ENCODE peak calls at places on chromosome 2, in six cellular contexts. Y is cardiac muscle cell, O is neural progenitor cell, U is dorsolateral prefrontal cortex, R is GM23338, P is heart right ventricle. E is an unnamed sample.

GRCh38 chr2:183025993-183026392 is 12.3 kb downstream of the NCKAP1 start:
- DNase-seq in Y (no peak), O (no peak), U (no peak), R (no peak), P (no peak), E (no peak)

GRCh38 chr2:71181316-71181715 is 45.6 kb downstream of the PAIP2B start:
- DNase-seq in Y (no peak), O (no peak), U (no peak), R (no peak), P (no peak), E (no peak)

GRCh38 chr2:232042911-232043564 is 81.5 kb downstream of the DIS3L2 start:
- DNase-seq in Y (no peak), O (no peak), U (no peak), R (no peak), P (no peak), E (no peak)

GRCh38 chr2:7986431-7986830 is 695.4 kb upstream of the ID2 start:
- DNase-seq in Y (no peak), O (no peak), U (no peak), R (no peak), P (no peak), E (no peak)

GRCh38 chr2:202064206-202064880 is 8.7 kb upstream of the KIAA2012 start:
- DNase-seq in Y (peak), O (peak), U (peak), R (peak), P (no peak), E (no peak)

GRCh38 chr2:25618676-25619075 is 54.7 kb downstream of the DTNB start:
- DNase-seq in Y (no peak), O (no peak), U (no peak), R (no peak), P (no peak), E (no peak)

GRCh38 chr2:73611193-73611592 is 31.0 kb downstream of the NAT8 start:
- DNase-seq in Y (no peak), O (no peak), U (no peak), R (no peak), P (no peak), E (no peak)

GRCh38 chr2:161096336-161096735 is 63.9 kb upstream of the TANK start:
- DNase-seq in Y (no peak), O (peak), U (no peak), R (no peak), P (no peak), E (no peak)

GRCh38 chr2:220556658-220557057 is 929.2 kb downstream of the SLC4A3 start:
- DNase-seq in Y (no peak), O (no peak), U (no peak), R (no peak), P (no peak), E (no peak)

GRCh38 chr2:168550670-168551069 is 94.6 kb downstream of the CERS6 start:
- DNase-seq in Y (no peak), O (peak), U (no peak), R (peak), P (peak), E (no peak)

GRCh38 chr2:36570416-36570815 is 27.6 kb downstream of the FEZ2 start:
- DNase-seq in Y (no peak), O (no peak), U (no peak), R (no peak), P (no peak), E (no peak)

GRCh38 chr2:211751853-211752252 is 786.7 kb downstream of the ERBB4 start:
- DNase-seq in Y (no peak), O (no peak), U (no peak), R (no peak), P (no peak), E (no peak)

GRCh38 chr2:42063383-42064171 is 15.8 kb downstream of the PKDCC start:
- DNase-seq in Y (peak), O (no peak), U (no peak), R (no peak), P (no peak), E (no peak)

GRCh38 chr2:108330971-108331370 is 42.3 kb downstream of the SULT1C2 start:
- DNase-seq in Y (no peak), O (no peak), U (no peak), R (no peak), P (no peak), E (no peak)

GRCh38 chr2:201149064-201149820 is 33.3 kb downstream of the CFLAR start:
- DNase-seq in Y (no peak), O (no peak), U (no peak), R (no peak), P (no peak), E (no peak)

GRCh38 chr2:71005271-71006202 is 10.9 kb upstream of the TEX261 start:
- DNase-seq in Y (no peak), O (no peak), U (no peak), R (no peak), P (no peak), E (no peak)

GRCh38 chr2:147033046-147033445 is 811.8 kb upstream of the ACVR2A start:
- DNase-seq in Y (no peak), O (no peak), U (no peak), R (no peak), P (no peak), E (no peak)

GRCh38 chr2:191811807-191812602 is 34.9 kb downstream of the CAVIN2 start:
- DNase-seq in Y (peak), O (peak), U (peak), R (peak), P (peak), E (no peak)

GRCh38 chr2:10566021-10566420 is 117.9 kb upstream of the ODC1 start:
- DNase-seq in Y (no peak), O (no peak), U (no peak), R (no peak), P (no peak), E (no peak)

GRCh38 chr2:119122663-119123062 is 35.9 kb downstream of the C1QL2 start:
- DNase-seq in Y (no peak), O (no peak), U (no peak), R (no peak), P (no peak), E (no peak)

GRCh38 chr2:119123359-119123758 is 35.2 kb downstream of the C1QL2 start:
- DNase-seq in Y (no peak), O (peak), U (peak), R (no peak), P (no peak), E (no peak)

GRCh38 chr2:119126650-119127049 is 31.9 kb downstream of the C1QL2 start:
- DNase-seq in Y (peak), O (peak), U (no peak), R (peak), P (peak), E (no peak)
- TF ChIP-seq CTCF in Y (peak), O (peak), U (no peak), R (peak), P (no peak), E (no peak)

DNA sequence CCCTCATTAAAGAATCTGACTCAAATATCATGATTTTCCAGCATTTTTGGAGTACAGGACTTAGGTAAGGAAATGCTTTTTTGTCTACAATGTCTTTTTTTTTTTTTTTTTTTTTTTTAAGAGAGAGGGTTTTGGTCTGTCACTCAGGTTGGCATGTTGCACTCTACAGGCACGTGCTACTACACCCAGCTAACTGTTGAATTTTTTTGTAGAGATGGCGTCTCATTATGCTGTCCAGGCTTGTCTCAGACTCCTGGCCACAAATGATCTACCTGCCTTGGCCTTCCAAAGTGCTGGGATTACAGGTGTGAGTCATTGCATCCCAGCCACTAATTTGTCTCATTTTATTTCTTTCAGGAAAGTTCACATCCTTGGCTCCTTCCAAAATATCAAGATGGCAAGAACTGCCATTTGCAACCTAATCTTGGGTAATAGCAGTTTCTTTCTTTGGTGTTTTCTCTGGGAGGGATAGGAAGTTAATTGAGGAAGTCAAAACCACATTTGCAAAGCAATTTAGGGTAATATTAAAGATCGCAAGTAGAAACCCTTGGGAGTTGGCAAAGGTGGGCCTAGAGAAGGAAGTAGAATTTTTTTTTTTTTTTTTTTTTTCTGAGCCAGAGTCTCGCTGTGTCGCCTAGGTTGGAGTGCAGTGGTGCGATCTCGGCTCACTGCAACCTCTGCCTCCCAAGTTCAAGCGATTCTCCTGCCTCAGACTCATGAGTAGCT is 15.5 kb downstream of the PNO1 start:
- DNase-seq in Y (no peak), O (no peak), U (no peak), R (no peak), P (no peak), E (no peak)
- H3K27ac ChIP-seq in Y (no peak), O (no peak), U (no peak), R (peak), P (no peak), E (no peak)

GRCh38 chr2:84888401-84889276 is 7.8 kb upstream of the TRABD2A start:
- DNase-seq in Y (no peak), O (no peak), U (no peak), R (no peak), P (no peak), E (no peak)
- H3K4me3 ChIP-seq in Y (no peak), O (no peak), U (no peak), R (no peak), P (no peak), E (peak)

GRCh38 chr2:46643493-46643892 is 164.1 kb downstream of the TMEM247 start:
- DNase-seq in Y (no peak), O (no peak), U (no peak), R (no peak), P (no peak), E (no peak)
- TF ChIP-seq CTCF in Y (peak), O (peak), U (no peak), R (peak), P (no peak), E (no peak)

GRCh38 chr2:237723023-237723422 is 75.6 kb upstream of the RBM44 start:
- DNase-seq in Y (no peak), O (no peak), U (no peak), R (no peak), P (no peak), E (no peak)

GRCh38 chr2:237720962-237721361 is 77.6 kb upstream of the RBM44 start:
- DNase-seq in Y (no peak), O (no peak), U (no peak), R (no peak), P (no peak), E (no peak)

GRCh38 chr2:237721828-237722227 is 76.8 kb upstream of the RBM44 start:
- DNase-seq in Y (no peak), O (no peak), U (no peak), R (no peak), P (no peak), E (no peak)

GRCh38 chr2:237723613-237724012 is 75.0 kb upstream of the RBM44 start:
- DNase-seq in Y (no peak), O (peak), U (no peak), R (peak), P (peak), E (no peak)

GRCh38 chr2:237722616-237723015 is 76.0 kb upstream of the RBM44 start:
- DNase-seq in Y (no peak), O (no peak), U (no peak), R (no peak), P (no peak), E (no peak)
- H3K27ac ChIP-seq in Y (no peak), O (no peak), U (no peak), R (no peak), P (no peak), E (no peak)

GRCh38 chr2:38706846-38707345 is 41.0 kb downstream of the GALM start:
- DNase-seq in Y (no peak), O (no peak), U (no peak), R (no peak), P (no peak), E (no peak)
- H3K4me3 ChIP-seq in Y (no peak), O (no peak), U (no peak), R (no peak), P (no peak), E (no peak)

GRCh38 chr2:96233880-96234316 is 25.3 kb upstream of the STARD7 start:
- DNase-seq in Y (no peak), O (no peak), U (no peak), R (no peak), P (no peak), E (no peak)
- TF ChIP-seq CTCF in Y (no peak), O (no peak), U (no peak), R (no peak), P (no peak), E (no peak)

DNA sequence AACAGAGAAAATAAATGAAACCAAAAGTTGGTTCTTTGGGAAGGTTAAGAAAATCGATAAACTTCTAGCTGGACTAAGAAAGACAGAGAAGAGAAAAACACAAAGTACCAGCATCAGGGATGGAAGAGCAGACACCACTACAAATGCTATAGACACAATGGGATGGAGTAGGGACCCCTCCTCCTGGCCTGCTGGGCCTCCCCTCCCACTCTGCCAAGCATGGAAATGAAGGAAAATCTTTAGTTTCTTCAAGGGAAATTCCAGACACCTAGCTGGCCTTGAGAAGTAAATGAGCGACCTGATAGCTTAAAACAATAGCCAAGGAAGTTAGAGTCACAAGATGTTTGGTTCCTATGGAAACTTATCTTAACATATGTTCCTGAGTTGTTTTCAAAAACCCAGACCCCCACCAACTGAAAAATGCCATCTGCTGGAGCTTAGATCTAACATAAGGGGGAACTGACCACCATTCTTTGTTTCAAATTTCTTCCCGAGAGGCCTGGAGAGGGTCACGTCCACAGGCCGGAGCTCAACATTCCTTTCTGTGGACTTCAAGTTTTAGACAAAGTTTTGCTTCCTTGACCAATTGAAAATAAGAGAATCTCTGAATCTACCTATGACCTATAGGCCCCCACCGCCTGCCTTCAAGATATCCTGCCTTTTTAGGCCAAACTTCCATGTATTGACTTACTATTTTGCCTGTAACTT is 101.9 kb downstream of the BIN1 start:
- DNase-seq in Y (no peak), O (no peak), U (no peak), R (peak), P (no peak), E (no peak)
- H3K27ac ChIP-seq in Y (no peak), O (no peak), U (no peak), R (peak), P (no peak), E (no peak)